ENCODE peak calls at places on chromosome 17, in eight cellular contexts. One of them, this sample, is unnamed.

GRCh38 chr17:74730491-74731346 is 6.3 kb upstream of the RAB37 start:
- DNase-seq in renal cortical epithelial cell: no peak
- DNase-seq in NCI-H1105 treated with DMSO at 0.1 percent for 48 hours: no peak
- DNase-seq in stimulated activated CD4-positive, alpha-beta T cell treated with anti-CD3 and anti-CD28 coated beads, Interleukin-1b, Interleukin-23, amount 100 ng/mL, for 1 hour: no peak
- DNase-seq in GM13976: peak
- DNase-seq in NCI-H1092: no peak
- DNase-seq in ovary: no peak
- DNase-seq in heart left ventricle: no peak
- DNase-seq in this sample: no peak

GRCh38 chr17:1630662-1631061 is 2.0 kb upstream of the SLC43A2 start:
- DNase-seq in stimulated activated CD4-positive, alpha-beta T cell treated with anti-CD3 and anti-CD28 coated beads, Interleukin-1b, Interleukin-23, amount 100 ng/mL, for 1 hour: no peak
- DNase-seq in renal cortical epithelial cell: no peak
- DNase-seq in NCI-H1105 treated with DMSO at 0.1 percent for 48 hours: no peak
- DNase-seq in NCI-H1092: no peak
- DNase-seq in ovary: no peak
- DNase-seq in heart left ventricle: no peak
- DNase-seq in GM13976: no peak
- DNase-seq in this sample: no peak

GRCh38 chr17:70080541-70081347 is 5.7 kb downstream of the KCNJ16 start:
- DNase-seq in ovary: no peak
- DNase-seq in heart left ventricle: no peak
- DNase-seq in stimulated activated CD4-positive, alpha-beta T cell treated with anti-CD3 and anti-CD28 coated beads, Interleukin-1b, Interleukin-23, amount 100 ng/mL, for 1 hour: no peak
- DNase-seq in GM13976: no peak
- DNase-seq in NCI-H1092: no peak
- DNase-seq in NCI-H1105 treated with DMSO at 0.1 percent for 48 hours: no peak
- DNase-seq in renal cortical epithelial cell: peak
- DNase-seq in this sample: no peak

GRCh38 chr17:2214887-2215615 is 88.5 kb downstream of the SMG6 start:
- DNase-seq in GM13976: no peak
- DNase-seq in NCI-H1105 treated with DMSO at 0.1 percent for 48 hours: no peak
- DNase-seq in NCI-H1092: no peak
- DNase-seq in renal cortical epithelial cell: no peak
- DNase-seq in heart left ventricle: peak
- DNase-seq in ovary: peak
- DNase-seq in stimulated activated CD4-positive, alpha-beta T cell treated with anti-CD3 and anti-CD28 coated beads, Interleukin-1b, Interleukin-23, amount 100 ng/mL, for 1 hour: no peak
- DNase-seq in this sample: no peak

GRCh38 chr17:3750926-3751325 is 27.2 kb downstream of the HASPIN start:
- DNase-seq in NCI-H1105 treated with DMSO at 0.1 percent for 48 hours: no peak
- DNase-seq in heart left ventricle: no peak
- DNase-seq in NCI-H1092: no peak
- DNase-seq in stimulated activated CD4-positive, alpha-beta T cell treated with anti-CD3 and anti-CD28 coated beads, Interleukin-1b, Interleukin-23, amount 100 ng/mL, for 1 hour: no peak
- DNase-seq in GM13976: no peak
- DNase-seq in ovary: no peak
- DNase-seq in renal cortical epithelial cell: no peak
- DNase-seq in this sample: no peak

GRCh38 chr17:9760336-9760735 is 31.1 kb downstream of the DHRS7C start:
- DNase-seq in stimulated activated CD4-positive, alpha-beta T cell treated with anti-CD3 and anti-CD28 coated beads, Interleukin-1b, Interleukin-23, amount 100 ng/mL, for 1 hour: no peak
- DNase-seq in GM13976: no peak
- DNase-seq in renal cortical epithelial cell: peak
- DNase-seq in ovary: no peak
- DNase-seq in heart left ventricle: no peak
- DNase-seq in NCI-H1092: no peak
- DNase-seq in NCI-H1105 treated with DMSO at 0.1 percent for 48 hours: no peak
- DNase-seq in this sample: no peak

GRCh38 chr17:80177986-80178590 is 8.3 kb downstream of the CARD14 start:
- DNase-seq in NCI-H1105 treated with DMSO at 0.1 percent for 48 hours: no peak
- DNase-seq in heart left ventricle: no peak
- DNase-seq in NCI-H1092: no peak
- DNase-seq in renal cortical epithelial cell: no peak
- DNase-seq in GM13976: peak
- DNase-seq in stimulated activated CD4-positive, alpha-beta T cell treated with anti-CD3 and anti-CD28 coated beads, Interleukin-1b, Interleukin-23, amount 100 ng/mL, for 1 hour: no peak
- DNase-seq in ovary: no peak
- DNase-seq in this sample: no peak

GRCh38 chr17:74213897-74214386 is 571 bp downstream of the TTYH2 start:
- DNase-seq in GM13976: no peak
- DNase-seq in ovary: peak
- DNase-seq in NCI-H1092: no peak
- DNase-seq in stimulated activated CD4-positive, alpha-beta T cell treated with anti-CD3 and anti-CD28 coated beads, Interleukin-1b, Interleukin-23, amount 100 ng/mL, for 1 hour: no peak
- DNase-seq in heart left ventricle: peak
- DNase-seq in renal cortical epithelial cell: no peak
- DNase-seq in NCI-H1105 treated with DMSO at 0.1 percent for 48 hours: no peak
- DNase-seq in this sample: no peak